ENCODE peak calls at places on chromosomes 6 and 20, in ten cellular contexts. X, L, C, F, P, R, J, B, T and G are unnamed samples.

GRCh38 chr6:144338951-144339681 is 54.0 kb downstream of the UTRN start:
- DNase-seq in X (no peak), P (no peak), C (no peak), J (no peak), T (no peak), F (no peak), L (no peak), R (no peak), B (no peak), G (no peak)

GRCh38 chr20:35329435-35330139 is 37.4 kb upstream of the FAM83C start:
- DNase-seq in T (peak; percentile 33), P (no peak), B (peak; percentile 46), F (peak; percentile 44), J (peak; percentile 75), L (no peak), C (peak; percentile 66), X (peak; percentile 50), R (peak; percentile 85), G (no peak)

GRCh38 chr20:24782221-24782620 is 166.8 kb upstream of the CST7 start:
- DNase-seq in X (no peak), L (no peak), J (no peak), R (no peak), F (no peak), T (no peak), C (no peak), B (no peak), P (no peak), G (no peak)

GRCh38 chr6:35757461-35758123 is 18.8 kb upstream of the CLPSL2 start:
- DNase-seq in C (peak; percentile 38), F (peak; percentile 70), B (peak; percentile 46), R (peak; percentile 89), T (peak; percentile 75), J (peak; percentile 23), P (no peak), X (peak; percentile 63), L (no peak), G (no peak)

GRCh38 chr6:28542440-28543293 is 17.0 kb downstream of the GPX5 start:
- DNase-seq in B (peak; percentile 87), J (peak; percentile 63), P (peak; percentile 73), X (peak; percentile 81), R (peak; percentile 99), T (peak; percentile 88), L (peak; percentile 12), F (peak; percentile 82), C (peak; percentile 83), G (no peak)

GRCh38 chr20:40317156-40317790 is 371.8 kb downstream of the MAFB start:
- DNase-seq in T (no peak), C (peak; percentile 30), F (no peak), L (no peak), X (no peak), J (no peak), P (no peak), R (no peak), B (no peak), G (no peak)

GRCh38 chr6:138101946-138102731 is 5.1 kb downstream of the PERP start:
- DNase-seq in P (no peak), X (no peak), J (no peak), C (no peak), B (no peak), R (peak; percentile 96), T (no peak), F (no peak), L (no peak), G (no peak)

GRCh38 chr6:148423601-148424270 is 81.1 kb downstream of the SASH1 start:
- DNase-seq in R (no peak), L (no peak), T (peak; percentile 54), P (peak; percentile 56), B (peak; percentile 89), F (peak; percentile 16), X (no peak), J (no peak), C (no peak), G (no peak)

GRCh38 chr6:53831956-53832660 is 37.3 kb downstream of the LRRC1 start:
- DNase-seq in R (no peak), X (no peak), P (no peak), F (no peak), J (no peak), B (no peak), L (no peak), T (no peak), C (no peak), G (no peak)

GRCh38 chr6:11458509-11458908 is 79.0 kb upstream of the TMEM170B start:
- DNase-seq in T (no peak), J (no peak), L (no peak), X (no peak), B (no peak), C (no peak), R (no peak), F (no peak), P (no peak), G (no peak)

GRCh38 chr20:34537651-34538050 is 20.9 kb upstream of the MAP1LC3A start:
- DNase-seq in R (no peak), F (no peak), L (no peak), P (no peak), X (no peak), B (no peak), C (no peak), J (no peak), T (no peak), G (no peak)

GRCh38 chr20:51934301-51935002 is 132.1 kb upstream of the SALL4 start:
- DNase-seq in X (no peak), F (no peak), C (no peak), R (peak; percentile 49), T (peak; percentile 34), P (no peak), J (no peak), L (no peak), B (no peak), G (no peak)

GRCh38 chr6:87968435-87969278 is 79.0 kb upstream of the SPACA1 start:
- DNase-seq in B (peak; percentile 2), R (peak; percentile 22), L (no peak), X (peak; percentile 27), T (peak; percentile 21), P (peak; percentile 77), J (no peak), F (peak; percentile 3), C (peak; percentile 44), G (no peak)